ENCODE peak calls at places on chromosomes 2 and 18, in four cellular contexts. G is sigmoid colon, Z is stomach, Y is uterus. U is an unnamed sample.

GRCh38 chr2:154394600-154394999 is 303.9 kb upstream of the KCNJ3 start:
- DNase-seq in Y (no peak), Z (no peak), G (no peak), U (no peak)

GRCh38 chr2:43312751-43313641 is 86.6 kb upstream of the ZFP36L2 start:
- DNase-seq in Z (no peak), G (no peak), Y (no peak), U (no peak)

GRCh38 chr2:19187323-19188020 is 171.0 kb downstream of the OSR1 start:
- DNase-seq in Y (no peak), G (no peak), Z (no peak), U (peak)

GRCh38 chr2:24409700-24410556 is 49.6 kb upstream of the ITSN2 start:
- DNase-seq in Y (no peak), G (no peak), Z (peak), U (peak)

GRCh38 chr2:106195996-106196395 is 1.9 kb upstream of the UXS1 start:
- DNase-seq in G (no peak), Z (no peak), Y (no peak), U (no peak)

GRCh38 chr2:230473378-230473777 is 57.4 kb downstream of the SP100 start:
- DNase-seq in Z (no peak), Y (no peak), G (no peak), U (peak)

GRCh38 chr2:45992021-45992745 is 305.0 kb upstream of the EPAS1 start:
- DNase-seq in Y (no peak), Z (peak), G (peak), U (peak)

GRCh38 chr2:172947461-172947860 is 128.2 kb upstream of the MAP3K20 start:
- DNase-seq in Z (no peak), G (no peak), Y (no peak), U (no peak)

GRCh38 chr2:47307066-47307465 is 95.9 kb upstream of the MSH2 start:
- DNase-seq in Y (no peak), G (no peak), Z (no peak), U (no peak)

DNA sequence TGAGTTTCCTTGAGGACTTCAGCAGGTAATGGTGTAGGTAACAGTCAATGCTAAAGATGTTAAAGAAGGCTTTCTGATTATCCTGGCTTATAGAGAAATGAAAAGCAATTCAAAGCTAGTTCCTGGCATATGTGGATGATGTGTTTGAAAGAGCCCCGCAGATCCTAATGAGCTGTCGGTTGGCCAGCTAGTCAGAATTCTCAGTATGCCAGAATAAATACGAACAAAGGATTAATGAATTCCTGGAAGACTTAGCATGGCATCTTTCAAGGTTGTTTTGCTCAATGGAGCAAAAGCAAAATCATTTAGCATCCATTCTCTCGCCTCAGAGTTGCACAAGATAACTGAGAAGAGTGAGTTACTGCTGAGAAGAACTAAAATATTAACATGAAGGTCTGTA is 307.6 kb downstream of the RIT2 start:
- DNase-seq in Z (no peak), Y (no peak), G (no peak), U (no peak)
- H3K4me3 ChIP-seq in Z (no peak), Y (no peak), G (no peak), U (no peak)

GRCh38 chr2:58235988-58236387 is 5.1 kb downstream of the FANCL start:
- DNase-seq in Z (no peak), G (no peak), Y (no peak), U (no peak)
- H3K4me3 ChIP-seq in Z (no peak), G (no peak), Y (no peak), U (no peak)

GRCh38 chr2:231643494-231643888 is 50.8 kb downstream of the TEX44 start:
- DNase-seq in Z (no peak), G (no peak), Y (no peak), U (no peak)
- H3K4me3 ChIP-seq in Z (no peak), G (no peak), Y (no peak), U (no peak)

GRCh38 chr2:9311488-9311887 is 104.9 kb downstream of the ASAP2 start:
- DNase-seq in G (peak), Z (no peak), Y (peak), U (peak)

GRCh38 chr2:9309147-9309546 is 102.5 kb downstream of the ASAP2 start:
- DNase-seq in Z (no peak), Y (no peak), G (no peak), U (no peak)

GRCh38 chr2:9310827-9311226 is 104.2 kb downstream of the ASAP2 start:
- DNase-seq in Y (no peak), G (no peak), Z (no peak), U (peak)

GRCh38 chr2:9308186-9308955 is 101.8 kb downstream of the ASAP2 start:
- DNase-seq in G (no peak), Y (no peak), Z (no peak), U (peak)

GRCh38 chr2:9310390-9310789 is 103.8 kb downstream of the ASAP2 start:
- DNase-seq in Y (peak), G (peak), Z (peak), U (peak)
- H3K4me3 ChIP-seq in Y (no peak), G (no peak), Z (no peak), U (no peak)

GRCh38 chr2:113240150-113240914 is 38.4 kb downstream of the PAX8 start:
- DNase-seq in Y (peak), G (peak), Z (peak), U (peak)
- H3K4me3 ChIP-seq in Y (no peak), G (no peak), Z (no peak), U (no peak)

GRCh38 chr18:35618703-35619102 is 37.2 kb downstream of the GALNT1 start:
- DNase-seq in G (no peak), Y (no peak), Z (no peak), U (no peak)

GRCh38 chr18:35616074-35616473 is 34.5 kb downstream of the GALNT1 start:
- DNase-seq in Y (no peak), Z (no peak), G (no peak), U (no peak)

GRCh38 chr18:35618289-35618688 is 36.7 kb downstream of the GALNT1 start:
- DNase-seq in Z (no peak), Y (no peak), G (no peak), U (no peak)

GRCh38 chr18:35617865-35618264 is 36.3 kb downstream of the GALNT1 start:
- DNase-seq in G (no peak), Z (no peak), Y (no peak), U (no peak)

DNA sequence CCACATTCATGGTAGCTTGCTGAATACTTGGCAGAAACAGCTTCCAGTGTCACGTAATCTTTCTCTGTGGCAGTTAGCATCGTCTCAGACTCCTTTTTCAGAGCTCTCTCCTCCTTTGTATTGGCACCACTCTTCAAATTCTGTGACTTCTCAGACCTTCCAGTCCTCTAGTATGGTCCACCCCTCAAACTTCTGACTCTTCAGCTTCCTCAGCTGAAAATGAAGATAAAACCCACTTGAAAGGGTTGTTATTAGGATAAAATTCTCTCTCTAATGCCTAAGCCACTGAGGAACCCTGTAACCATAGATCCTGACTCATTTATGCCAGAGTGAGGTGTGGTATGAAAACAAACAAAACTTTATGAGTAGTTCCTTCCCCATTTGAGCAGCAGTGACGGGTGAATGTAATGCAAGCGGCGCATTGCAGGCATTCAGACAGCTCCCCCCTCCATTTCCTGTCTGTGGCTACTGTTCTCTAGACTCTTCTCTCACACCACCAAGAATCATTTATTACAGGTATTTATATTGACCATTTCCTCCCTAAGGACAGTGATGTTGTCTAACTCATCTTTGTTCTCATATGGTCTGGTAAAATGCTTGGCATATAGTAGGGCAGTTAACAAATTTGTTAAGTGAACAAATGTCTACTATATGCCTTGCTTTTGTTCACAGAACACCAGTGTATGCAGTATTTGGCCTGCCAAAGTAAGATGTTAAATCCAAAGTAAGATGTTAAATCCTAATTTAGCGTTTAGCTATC is 35.3 kb downstream of the GALNT1 start:
- DNase-seq in G (no peak), Z (peak), Y (no peak), U (peak)
- H3K4me3 ChIP-seq in G (no peak), Z (no peak), Y (no peak), U (peak)

DNA sequence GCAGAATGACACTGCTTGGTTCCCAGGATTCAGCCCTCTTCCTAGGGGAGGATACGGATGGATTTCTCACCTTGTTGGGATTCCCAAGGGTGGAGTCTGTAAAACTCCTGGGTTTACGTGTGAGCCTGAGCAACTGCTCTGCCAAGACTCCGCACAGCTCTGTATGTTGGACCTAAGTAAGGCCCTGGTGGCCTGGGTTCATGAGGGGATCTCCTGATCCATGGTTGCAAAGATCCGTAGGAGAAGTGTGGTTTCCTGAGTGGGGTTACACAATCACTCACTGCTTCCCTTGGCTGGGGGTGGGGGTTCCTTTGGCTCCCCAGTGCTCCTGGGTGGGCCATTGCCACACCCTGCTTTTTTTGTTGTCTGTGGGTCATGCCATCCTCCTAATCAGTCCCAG is 37.7 kb downstream of the ANKRD12 start:
- DNase-seq in Y (no peak), G (no peak), Z (no peak), U (no peak)
- H3K4me3 ChIP-seq in Y (no peak), G (no peak), Z (no peak), U (no peak)

U was measured in fibroblast of pulmonary artery.